ENCODE peak calls at places on chromosomes 7 and 10, in six cellular contexts. One of them, this sample, is unnamed.

GRCh38 chr10:33772370-33773331 is 438.2 kb upstream of the NRP1 start:
- DNase-seq in GM03348: peak
- DNase-seq in WTC11: no peak
- DNase-seq in choroid plexus epithelial cell: peak
- DNase-seq in cardiac muscle cell: peak
- DNase-seq in pulmonary artery endothelial cell: no peak
- DNase-seq in this sample: no peak

GRCh38 chr10:129361676-129362376 is 105.2 kb upstream of the MGMT start:
- DNase-seq in GM03348: no peak
- DNase-seq in WTC11: no peak
- DNase-seq in choroid plexus epithelial cell: no peak
- DNase-seq in cardiac muscle cell: no peak
- DNase-seq in pulmonary artery endothelial cell: no peak
- DNase-seq in this sample: no peak

GRCh38 chr7:50513166-50513871 is 51.9 kb downstream of the DDC start:
- DNase-seq in GM03348: no peak
- DNase-seq in WTC11: no peak
- DNase-seq in choroid plexus epithelial cell: peak
- DNase-seq in cardiac muscle cell: no peak
- DNase-seq in pulmonary artery endothelial cell: no peak
- DNase-seq in this sample: no peak

GRCh38 chr7:115032986-115033385 is 111.1 kb downstream of the MDFIC start:
- DNase-seq in GM03348: no peak
- DNase-seq in WTC11: no peak
- DNase-seq in choroid plexus epithelial cell: no peak
- DNase-seq in cardiac muscle cell: no peak
- DNase-seq in pulmonary artery endothelial cell: no peak
- DNase-seq in this sample: no peak

GRCh38 chr7:26081627-26082026 is 70.4 kb upstream of the NFE2L3 start:
- DNase-seq in GM03348: no peak
- DNase-seq in WTC11: no peak
- DNase-seq in choroid plexus epithelial cell: no peak
- DNase-seq in cardiac muscle cell: peak
- DNase-seq in pulmonary artery endothelial cell: no peak
- DNase-seq in this sample: no peak

GRCh38 chr7:37081436-37081835 is 357.1 kb upstream of the AOAH start:
- DNase-seq in GM03348: no peak
- DNase-seq in WTC11: no peak
- DNase-seq in choroid plexus epithelial cell: peak
- DNase-seq in cardiac muscle cell: peak
- DNase-seq in pulmonary artery endothelial cell: peak
- DNase-seq in this sample: no peak

GRCh38 chr10:80878330-80878729 is 340.6 kb downstream of the SH2D4B start:
- DNase-seq in GM03348: no peak
- DNase-seq in WTC11: no peak
- DNase-seq in choroid plexus epithelial cell: no peak
- DNase-seq in cardiac muscle cell: no peak
- DNase-seq in pulmonary artery endothelial cell: no peak
- DNase-seq in this sample: no peak

GRCh38 chr7:94295805-94296204 is 98.9 kb upstream of the COL1A2 start:
- DNase-seq in GM03348: peak
- DNase-seq in WTC11: no peak
- DNase-seq in choroid plexus epithelial cell: peak
- DNase-seq in cardiac muscle cell: peak
- DNase-seq in pulmonary artery endothelial cell: no peak
- DNase-seq in this sample: no peak

GRCh38 chr10:104043854-104044253 is 41.8 kb downstream of the COL17A1 start:
- DNase-seq in GM03348: no peak
- DNase-seq in WTC11: no peak
- DNase-seq in choroid plexus epithelial cell: no peak
- DNase-seq in cardiac muscle cell: no peak
- DNase-seq in pulmonary artery endothelial cell: no peak
- DNase-seq in this sample: no peak

GRCh38 chr7:82521906-82522445 is 78.4 kb upstream of the CACNA2D1 start:
- DNase-seq in GM03348: no peak
- DNase-seq in WTC11: no peak
- DNase-seq in choroid plexus epithelial cell: peak
- DNase-seq in cardiac muscle cell: no peak
- DNase-seq in pulmonary artery endothelial cell: no peak
- DNase-seq in this sample: no peak

GRCh38 chr10:32953277-32953927 is 4.6 kb downstream of the ITGB1 start:
- DNase-seq in GM03348: no peak
- DNase-seq in WTC11: no peak
- DNase-seq in choroid plexus epithelial cell: no peak
- DNase-seq in cardiac muscle cell: no peak
- DNase-seq in pulmonary artery endothelial cell: no peak
- DNase-seq in this sample: no peak

GRCh38 chr7:63067897-63068585 is 930.6 kb upstream of the ZNF722 start:
- DNase-seq in GM03348: no peak
- DNase-seq in WTC11: no peak
- DNase-seq in choroid plexus epithelial cell: no peak
- DNase-seq in cardiac muscle cell: no peak
- DNase-seq in pulmonary artery endothelial cell: no peak
- DNase-seq in this sample: peak

This sample was measured in vagina.